ENCODE peak calls at places on chromosomes 4 and X, in nine cellular contexts. One of them, this sample, is unnamed.

GRCh38 chr4:149997881-149998421 is 80.3 kb upstream of the DCLK2 start:
- DNase-seq in astrocyte of the spinal cord: peak
- DNase-seq in uterus: no peak
- DNase-seq in nephron progenitor cell: no peak
- DNase-seq in osteocyte: no peak
- DNase-seq in spleen: no peak
- DNase-seq in Panc1: peak
- DNase-seq in foreskin fibroblast: peak
- DNase-seq in GM12878: no peak
- DNase-seq in this sample: no peak

GRCh38 chr4:189802884-189803283 is 137.8 kb upstream of the FRG1 start:
- DNase-seq in spleen: no peak
- DNase-seq in GM12878: no peak
- DNase-seq in uterus: no peak
- DNase-seq in foreskin fibroblast: no peak
- DNase-seq in astrocyte of the spinal cord: no peak
- DNase-seq in nephron progenitor cell: no peak
- DNase-seq in Panc1: no peak
- DNase-seq in osteocyte: no peak
- DNase-seq in this sample: no peak

GRCh38 chr4:111879539-111879938 is 265.7 kb upstream of the FAM241A start:
- DNase-seq in osteocyte: no peak
- DNase-seq in nephron progenitor cell: no peak
- DNase-seq in uterus: no peak
- DNase-seq in astrocyte of the spinal cord: no peak
- DNase-seq in Panc1: no peak
- DNase-seq in GM12878: peak
- DNase-seq in spleen: no peak
- DNase-seq in foreskin fibroblast: no peak
- DNase-seq in this sample: no peak

GRCh38 chrX:71184803-71185495 is 38.1 kb upstream of the GJB1 start:
- DNase-seq in foreskin fibroblast: no peak
- DNase-seq in astrocyte of the spinal cord: no peak
- DNase-seq in osteocyte: no peak
- DNase-seq in Panc1: no peak
- DNase-seq in nephron progenitor cell: no peak
- DNase-seq in spleen: no peak
- DNase-seq in GM12878: no peak
- DNase-seq in uterus: no peak
- DNase-seq in this sample: no peak

GRCh38 chrX:13742397-13743176 is 8.0 kb downstream of the OFD1 start:
- DNase-seq in foreskin fibroblast: no peak
- DNase-seq in Panc1: no peak
- DNase-seq in spleen: no peak
- DNase-seq in astrocyte of the spinal cord: no peak
- DNase-seq in nephron progenitor cell: no peak
- DNase-seq in GM12878: peak
- DNase-seq in uterus: no peak
- DNase-seq in osteocyte: no peak
- DNase-seq in this sample: no peak

GRCh38 chr4:119585771-119586170 is 42.8 kb downstream of the PDE5A start:
- DNase-seq in osteocyte: no peak
- DNase-seq in astrocyte of the spinal cord: peak
- DNase-seq in foreskin fibroblast: no peak
- DNase-seq in nephron progenitor cell: no peak
- DNase-seq in GM12878: no peak
- DNase-seq in spleen: no peak
- DNase-seq in Panc1: no peak
- DNase-seq in uterus: no peak
- DNase-seq in this sample: no peak

GRCh38 chr4:168488800-168489404 is 8.0 kb upstream of the PALLD start:
- DNase-seq in osteocyte: no peak
- DNase-seq in foreskin fibroblast: no peak
- DNase-seq in GM12878: no peak
- DNase-seq in uterus: no peak
- DNase-seq in spleen: no peak
- DNase-seq in Panc1: no peak
- DNase-seq in astrocyte of the spinal cord: no peak
- DNase-seq in nephron progenitor cell: no peak
- DNase-seq in this sample: no peak

GRCh38 chr4:23022032-23022431 is 329.3 kb downstream of the GBA3 start:
- DNase-seq in uterus: no peak
- DNase-seq in spleen: no peak
- DNase-seq in Panc1: no peak
- DNase-seq in GM12878: no peak
- DNase-seq in astrocyte of the spinal cord: peak
- DNase-seq in nephron progenitor cell: no peak
- DNase-seq in osteocyte: no peak
- DNase-seq in foreskin fibroblast: peak
- DNase-seq in this sample: peak

GRCh38 chr4:47532658-47533057 is 47.6 kb downstream of the ATP10D start:
- DNase-seq in Panc1: no peak
- DNase-seq in GM12878: no peak
- DNase-seq in nephron progenitor cell: no peak
- DNase-seq in osteocyte: no peak
- DNase-seq in spleen: no peak
- DNase-seq in astrocyte of the spinal cord: no peak
- DNase-seq in foreskin fibroblast: no peak
- DNase-seq in uterus: no peak
- DNase-seq in this sample: no peak

GRCh38 chr4:124515591-124515990 is 196.9 kb downstream of the ANKRD50 start:
- DNase-seq in foreskin fibroblast: no peak
- DNase-seq in uterus: no peak
- DNase-seq in astrocyte of the spinal cord: no peak
- DNase-seq in nephron progenitor cell: no peak
- DNase-seq in spleen: no peak
- DNase-seq in GM12878: no peak
- DNase-seq in Panc1: no peak
- DNase-seq in osteocyte: no peak
- DNase-seq in this sample: no peak

GRCh38 chr4:115906428-115906827 is 793.0 kb upstream of the NDST4 start:
- DNase-seq in astrocyte of the spinal cord: no peak
- DNase-seq in foreskin fibroblast: no peak
- DNase-seq in spleen: no peak
- DNase-seq in Panc1: no peak
- DNase-seq in GM12878: no peak
- DNase-seq in uterus: no peak
- DNase-seq in osteocyte: no peak
- DNase-seq in nephron progenitor cell: no peak
- DNase-seq in this sample: no peak
- TF ChIP-seq CTCF in astrocyte of the spinal cord: no peak
- TF ChIP-seq CTCF in foreskin fibroblast: no peak
- TF ChIP-seq CTCF in spleen: no peak
- TF ChIP-seq CTCF in Panc1: no peak
- TF ChIP-seq CTCF in GM12878: no peak
- TF ChIP-seq CTCF in uterus: no peak
- TF ChIP-seq CTCF in osteocyte: no peak
- TF ChIP-seq CTCF in nephron progenitor cell: no peak
- TF ChIP-seq CTCF in this sample: no peak

GRCh38 chr4:82500830-82501229 is 61.0 kb downstream of the TMEM150C start:
- DNase-seq in GM12878: no peak
- DNase-seq in spleen: no peak
- DNase-seq in foreskin fibroblast: no peak
- DNase-seq in Panc1: no peak
- DNase-seq in astrocyte of the spinal cord: no peak
- DNase-seq in osteocyte: no peak
- DNase-seq in uterus: no peak
- DNase-seq in nephron progenitor cell: no peak
- DNase-seq in this sample: no peak
- TF ChIP-seq CTCF in GM12878: no peak
- TF ChIP-seq CTCF in spleen: no peak
- TF ChIP-seq CTCF in foreskin fibroblast: no peak
- TF ChIP-seq CTCF in Panc1: no peak
- TF ChIP-seq CTCF in astrocyte of the spinal cord: no peak
- TF ChIP-seq CTCF in osteocyte: no peak
- TF ChIP-seq CTCF in uterus: no peak
- TF ChIP-seq CTCF in nephron progenitor cell: no peak
- TF ChIP-seq CTCF in this sample: no peak

GRCh38 chrX:87578978-87579377 is 61.4 kb downstream of the KLHL4 start:
- DNase-seq in osteocyte: no peak
- DNase-seq in astrocyte of the spinal cord: no peak
- DNase-seq in foreskin fibroblast: no peak
- DNase-seq in nephron progenitor cell: no peak
- DNase-seq in uterus: no peak
- DNase-seq in Panc1: no peak
- DNase-seq in GM12878: no peak
- DNase-seq in spleen: no peak
- DNase-seq in this sample: no peak
- TF ChIP-seq CTCF in osteocyte: no peak
- TF ChIP-seq CTCF in astrocyte of the spinal cord: peak
- TF ChIP-seq CTCF in foreskin fibroblast: no peak
- TF ChIP-seq CTCF in nephron progenitor cell: no peak
- TF ChIP-seq CTCF in uterus: no peak
- TF ChIP-seq CTCF in Panc1: peak
- TF ChIP-seq CTCF in GM12878: no peak
- TF ChIP-seq CTCF in spleen: no peak
- TF ChIP-seq CTCF in this sample: no peak

GRCh38 chrX:106170318-106170717 is 2.2 kb downstream of the PWWP3B start:
- DNase-seq in astrocyte of the spinal cord: peak
- DNase-seq in Panc1: no peak
- DNase-seq in osteocyte: no peak
- DNase-seq in nephron progenitor cell: no peak
- DNase-seq in foreskin fibroblast: peak
- DNase-seq in uterus: no peak
- DNase-seq in spleen: no peak
- DNase-seq in GM12878: no peak
- DNase-seq in this sample: no peak
- TF ChIP-seq CTCF in astrocyte of the spinal cord: peak
- TF ChIP-seq CTCF in Panc1: peak
- TF ChIP-seq CTCF in osteocyte: peak
- TF ChIP-seq CTCF in nephron progenitor cell: peak
- TF ChIP-seq CTCF in foreskin fibroblast: peak
- TF ChIP-seq CTCF in uterus: peak
- TF ChIP-seq CTCF in spleen: no peak
- TF ChIP-seq CTCF in GM12878: peak
- TF ChIP-seq CTCF in this sample: peak

GRCh38 chr4:145891958-145892357 is 46.7 kb downstream of the ZNF827 start:
- DNase-seq in foreskin fibroblast: no peak
- DNase-seq in astrocyte of the spinal cord: no peak
- DNase-seq in spleen: no peak
- DNase-seq in nephron progenitor cell: no peak
- DNase-seq in uterus: no peak
- DNase-seq in Panc1: no peak
- DNase-seq in GM12878: no peak
- DNase-seq in osteocyte: no peak
- DNase-seq in this sample: no peak
- TF ChIP-seq CTCF in foreskin fibroblast: no peak
- TF ChIP-seq CTCF in astrocyte of the spinal cord: peak
- TF ChIP-seq CTCF in spleen: no peak
- TF ChIP-seq CTCF in nephron progenitor cell: no peak
- TF ChIP-seq CTCF in uterus: no peak
- TF ChIP-seq CTCF in Panc1: no peak
- TF ChIP-seq CTCF in GM12878: no peak
- TF ChIP-seq CTCF in osteocyte: no peak
- TF ChIP-seq CTCF in this sample: no peak

GRCh38 chr4:21191304-21191703 is 491.0 kb downstream of the PACRGL start:
- DNase-seq in astrocyte of the spinal cord: no peak
- DNase-seq in spleen: no peak
- DNase-seq in osteocyte: no peak
- DNase-seq in GM12878: no peak
- DNase-seq in nephron progenitor cell: no peak
- DNase-seq in Panc1: no peak
- DNase-seq in foreskin fibroblast: no peak
- DNase-seq in uterus: no peak
- DNase-seq in this sample: no peak
- TF ChIP-seq CTCF in astrocyte of the spinal cord: no peak
- TF ChIP-seq CTCF in spleen: no peak
- TF ChIP-seq CTCF in osteocyte: no peak
- TF ChIP-seq CTCF in GM12878: no peak
- TF ChIP-seq CTCF in nephron progenitor cell: no peak
- TF ChIP-seq CTCF in Panc1: no peak
- TF ChIP-seq CTCF in foreskin fibroblast: no peak
- TF ChIP-seq CTCF in uterus: no peak
- TF ChIP-seq CTCF in this sample: no peak

DNA sequence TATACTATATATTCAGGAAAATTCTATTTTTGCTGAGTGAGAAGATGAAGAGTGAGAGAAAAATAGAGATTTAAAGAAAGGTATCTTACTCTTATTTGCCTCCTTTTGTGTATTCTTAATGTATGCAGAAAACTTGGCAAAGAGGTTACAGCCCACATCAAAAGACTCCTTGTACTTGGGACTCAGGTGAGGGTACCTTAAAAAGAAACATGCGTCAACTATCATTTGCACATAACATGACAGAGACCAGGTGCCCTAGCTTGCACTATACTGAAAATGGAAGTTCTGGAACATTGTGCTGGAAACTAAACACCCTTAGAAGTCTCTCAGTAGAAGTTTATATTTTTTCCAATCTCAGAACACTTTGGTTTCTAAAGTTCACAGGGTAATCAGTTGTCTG is 15.6 kb upstream of the RAB39B start:
- DNase-seq in GM12878: no peak
- DNase-seq in nephron progenitor cell: no peak
- DNase-seq in spleen: no peak
- DNase-seq in Panc1: no peak
- DNase-seq in astrocyte of the spinal cord: no peak
- DNase-seq in uterus: no peak
- DNase-seq in foreskin fibroblast: no peak
- DNase-seq in osteocyte: no peak
- DNase-seq in this sample: no peak
- TF ChIP-seq CTCF in GM12878: no peak
- TF ChIP-seq CTCF in nephron progenitor cell: no peak
- TF ChIP-seq CTCF in spleen: no peak
- TF ChIP-seq CTCF in Panc1: no peak
- TF ChIP-seq CTCF in astrocyte of the spinal cord: no peak
- TF ChIP-seq CTCF in uterus: no peak
- TF ChIP-seq CTCF in foreskin fibroblast: no peak
- TF ChIP-seq CTCF in osteocyte: no peak
- TF ChIP-seq CTCF in this sample: no peak

GRCh38 chr4:186698525-186698924 is 25.1 kb downstream of the FAT1 start:
- DNase-seq in astrocyte of the spinal cord: no peak
- DNase-seq in spleen: no peak
- DNase-seq in uterus: no peak
- DNase-seq in GM12878: no peak
- DNase-seq in foreskin fibroblast: no peak
- DNase-seq in Panc1: no peak
- DNase-seq in osteocyte: no peak
- DNase-seq in nephron progenitor cell: no peak
- DNase-seq in this sample: no peak
- TF ChIP-seq CTCF in astrocyte of the spinal cord: no peak
- TF ChIP-seq CTCF in spleen: no peak
- TF ChIP-seq CTCF in uterus: no peak
- TF ChIP-seq CTCF in GM12878: no peak
- TF ChIP-seq CTCF in foreskin fibroblast: no peak
- TF ChIP-seq CTCF in Panc1: no peak
- TF ChIP-seq CTCF in osteocyte: no peak
- TF ChIP-seq CTCF in nephron progenitor cell: no peak
- TF ChIP-seq CTCF in this sample: no peak